ENCODE peak calls at places on chromosomes 11 and 22, in four cellular contexts. Y is AG09309; N is CD4-positive, alpha-beta memory T cell; V is A549. J is an unnamed sample.

GRCh38 chr22:31173386-31174145 is 13.6 kb downstream of the RNF185 start:
- DNase-seq in Y (peak; percentile 60), N (no peak), V (peak; percentile 32), J (no peak)

GRCh38 chr11:78912778-78913177 is 338.1 kb upstream of the NARS2 start:
- DNase-seq in Y (no peak), N (no peak), V (no peak), J (no peak)

GRCh38 chr11:12045914-12046635 is 37.6 kb upstream of the DKK3 start:
- DNase-seq in Y (no peak), N (no peak), V (no peak), J (no peak)

GRCh38 chr22:23833017-23833795 is 5.6 kb downstream of the DERL3 start:
- DNase-seq in Y (no peak), N (no peak), V (no peak), J (no peak)

GRCh38 chr11:77654770-77655434 is 17.3 kb upstream of the CLNS1A start:
- DNase-seq in Y (no peak), N (no peak), V (no peak), J (no peak)

GRCh38 chr11:65604258-65604657 is 8.7 kb upstream of the KCNK7 start:
- DNase-seq in Y (no peak), N (no peak), V (no peak), J (no peak)

GRCh38 chr11:38971141-38971540 is 2373.1 kb upstream of the RAG2 start:
- DNase-seq in Y (no peak), N (no peak), V (no peak), J (no peak)

GRCh38 chr11:2525941-2526807 is 81.4 kb downstream of the KCNQ1 start:
- DNase-seq in Y (no peak), N (no peak), V (no peak), J (no peak)

GRCh38 chr11:92611157-92611556 is 358.3 kb upstream of the MTNR1B start:
- DNase-seq in Y (no peak), N (no peak), V (no peak), J (no peak)

GRCh38 chr11:64864473-64865285 is 13.7 kb downstream of the EHD1 start:
- DNase-seq in Y (no peak), N (no peak), V (no peak), J (peak; percentile 90)

GRCh38 chr22:45246060-45246985 is 5.6 kb upstream of the KIAA0930 start:
- DNase-seq in Y (peak; percentile 94), N (no peak), V (peak; percentile 97), J (peak; percentile 78)

GRCh38 chr11:35511666-35512065 is 13.8 kb downstream of the PAMR1 start:
- DNase-seq in Y (peak; percentile 57), N (no peak), V (peak; percentile 25), J (peak; percentile 60)

GRCh38 chr11:116702772-116703360 is 69.9 kb downstream of the BUD13 start:
- DNase-seq in Y (no peak), N (no peak), V (no peak), J (no peak)

GRCh38 chr11:40401132-40401853 is 1058.2 kb downstream of the LRRC4C start:
- DNase-seq in Y (no peak), N (no peak), V (no peak), J (no peak)

GRCh38 chr22:35150163-35151107 is 84.5 kb downstream of the ISX start:
- DNase-seq in Y (no peak), N (peak; percentile 13), V (peak; percentile 37), J (no peak)

GRCh38 chr22:24011735-24012068 is 598 bp downstream of the CABIN1 start:
- DNase-seq in Y (no peak), N (no peak), V (no peak), J (no peak)

GRCh38 chr11:92886243-92886905 is 83.1 kb upstream of the MTNR1B start:
- DNase-seq in Y (peak; percentile 8), N (no peak), V (peak; percentile 59), J (peak; percentile 23)

GRCh38 chr11:94849836-94850235 is 81.7 kb downstream of the AMOTL1 start:
- DNase-seq in Y (no peak), N (no peak), V (no peak), J (no peak)

GRCh38 chr11:27619936-27620335 is 80.3 kb downstream of the BDNF start:
- DNase-seq in Y (no peak), N (no peak), V (no peak), J (no peak)

GRCh38 chr22:42431401-42432019 is 693 bp downstream of the NFAM1 start:
- DNase-seq in Y (no peak), N (no peak), V (no peak), J (no peak)
- H3K4me3 ChIP-seq in Y (no peak overlapping the region), N (no peak overlapping the region), V (no peak overlapping the region), J (no peak overlapping the region)

DNA sequence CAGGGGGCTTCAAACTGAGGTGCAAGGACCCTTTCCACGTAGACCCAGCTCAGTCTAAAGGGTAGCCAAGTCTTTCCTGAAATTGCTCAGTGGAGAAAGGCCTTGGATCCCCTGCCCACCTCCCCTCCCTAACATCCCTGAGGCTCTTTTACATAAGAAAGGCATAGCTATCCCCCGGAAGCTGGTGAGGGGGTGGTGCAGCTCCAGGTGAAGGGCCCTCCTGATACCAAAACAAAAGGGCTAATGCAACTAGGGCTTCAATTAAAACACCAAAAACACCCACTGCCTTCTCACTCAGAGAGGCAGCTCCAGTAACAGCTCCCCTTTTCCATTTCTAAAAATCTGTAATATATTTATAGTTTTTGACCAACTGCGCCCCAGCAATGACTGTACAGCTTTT is 5.8 kb downstream of the SHANK2 start:
- DNase-seq in Y (no peak), N (no peak), V (no peak), J (no peak)
- H3K4me3 ChIP-seq in Y (no peak overlapping the region), N (no peak overlapping the region), V (no peak overlapping the region), J (no peak overlapping the region)

GRCh38 chr11:57508341-57509170 is 6.9 kb downstream of the SLC43A1 start:
- DNase-seq in Y (no peak), N (no peak), V (no peak), J (no peak)
- H3K4me3 ChIP-seq in Y (no peak overlapping the region), N (no peak overlapping the region), V (no peak overlapping the region), J (no peak overlapping the region)

GRCh38 chr11:110362916-110363574 is 66.6 kb upstream of the RDX start:
- DNase-seq in Y (no peak), N (no peak), V (peak; percentile 70), J (no peak)
- H3K4me3 ChIP-seq in Y (no peak overlapping the region), N (no peak overlapping the region), V (no peak overlapping the region), J (no peak overlapping the region)

GRCh38 chr11:8962827-8963226 is 1.4 kb downstream of the TMEM9B start:
- DNase-seq in Y (no peak), N (no peak), V (no peak), J (no peak)
- H3K4me3 ChIP-seq in Y (no peak overlapping the region), N (peak overlapping the region; percentile 91), V (peak overlapping the region; percentile 78), J (no peak overlapping the region)

GRCh38 chr11:60840711-60841430 is 1.0 kb upstream of the CCDC86 start:
- DNase-seq in Y (peak; percentile 82), N (no peak), V (no peak), J (peak; percentile 94)
- H3K4me3 ChIP-seq in Y (no peak overlapping the region), N (no peak overlapping the region), V (no peak overlapping the region), J (no peak overlapping the region)

DNA sequence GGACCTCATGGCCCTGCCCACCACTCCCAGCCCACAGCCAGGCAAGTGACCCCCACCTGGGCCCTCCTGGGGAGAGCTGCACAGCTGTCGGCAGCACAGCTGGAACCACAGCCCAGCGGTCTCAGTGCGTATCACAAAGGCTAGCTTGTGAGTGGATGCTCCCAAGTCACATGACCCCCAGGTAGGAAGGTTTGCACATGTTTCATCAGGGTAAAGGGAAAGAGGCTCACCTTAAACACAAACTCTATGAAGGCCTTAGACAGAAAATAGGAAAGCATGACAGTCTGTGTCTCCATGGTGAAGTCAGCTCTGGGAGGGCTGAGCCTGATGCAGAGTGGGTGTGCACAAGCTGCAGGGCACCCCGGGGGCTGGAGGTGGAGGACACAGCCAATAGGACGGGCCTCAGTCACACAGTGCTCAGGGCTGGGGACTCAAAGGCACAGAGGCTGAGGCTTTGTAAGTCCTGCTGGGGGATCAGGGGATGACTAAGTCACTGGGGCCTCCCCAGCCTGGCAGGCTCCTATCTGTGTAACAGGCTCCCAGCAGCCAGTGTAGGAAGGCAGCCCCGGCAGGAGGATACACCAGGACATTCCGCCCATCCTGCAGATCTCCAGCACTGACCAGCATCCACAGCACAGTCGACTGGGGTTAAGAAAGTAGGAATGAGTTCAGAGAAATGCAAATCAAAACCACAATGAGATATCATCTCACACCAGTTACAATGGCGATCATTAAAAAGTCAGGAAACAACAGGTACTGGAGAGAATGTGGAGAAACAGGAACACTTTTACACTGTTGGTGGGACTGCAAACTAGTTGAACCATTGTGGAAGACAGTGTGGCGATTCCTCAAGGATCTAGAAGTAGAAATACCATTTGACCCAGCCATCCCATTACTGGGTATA is 22.0 kb downstream of the CELSR1 start:
- DNase-seq in Y (no peak), N (no peak), V (no peak), J (no peak)
- H3K4me3 ChIP-seq in Y (no peak overlapping the region), N (no peak overlapping the region), V (no peak overlapping the region), J (no peak overlapping the region)

GRCh38 chr11:132439711-132440300 is 1069.4 kb downstream of the NTM start:
- DNase-seq in Y (no peak), N (no peak), V (no peak), J (no peak)

GRCh38 chr11:132438418-132438817 is 1068.0 kb downstream of the NTM start:
- DNase-seq in Y (no peak), N (no peak), V (no peak), J (no peak)
- H3K4me3 ChIP-seq in Y (no peak overlapping the region), N (no peak overlapping the region), V (no peak overlapping the region), J (no peak overlapping the region)

J was measured in skeletal muscle cell.